ENCODE peak calls at places on chromosomes 1 and 21, in eight cellular contexts. O is upper lobe of right lung; W is CD8-positive, alpha-beta T cell; G is GM06990; R is lower leg skin; Y is choroid plexus epithelial cell; N is fibroblast of the aortic adventitia; M is heart left ventricle. T is an unnamed sample.

GRCh38 chr21:9839011-9839661 is 682.2 kb upstream of the TPTE start:
- DNase-seq in R (no peak), M (peak; percentile 32), W (no peak), G (no peak), N (no peak), O (peak; percentile 71), Y (no peak), T (no peak)

GRCh38 chr1:110150330-110151174 is at the start of gene SLC6A17:
- DNase-seq in M (no peak), O (no peak), G (peak; percentile 20), N (peak; percentile 51), W (no peak), Y (peak; percentile 47), R (no peak), T (peak; percentile 45)

GRCh38 chr1:234931404-234931973 is 197.1 kb downstream of the TOMM20 start:
- DNase-seq in G (no peak), N (no peak), O (no peak), Y (no peak), R (no peak), M (no peak), W (no peak), T (no peak)

GRCh38 chr1:230794431-230794830 is 47.2 kb downstream of the CAPN9 start:
- DNase-seq in N (peak; percentile 28), M (no peak), Y (no peak), O (no peak), W (no peak), G (no peak), R (no peak), T (no peak)

GRCh38 chr1:115771094-115771846 is 2.8 kb upstream of the CASQ2 start:
- DNase-seq in G (no peak), M (no peak), W (no peak), R (no peak), Y (no peak), O (no peak), N (no peak), T (no peak)

GRCh38 chr21:34707876-34708325 is 39.1 kb downstream of the CLIC6 start:
- DNase-seq in R (no peak), M (no peak), Y (no peak), O (no peak), G (peak; percentile 63), N (no peak), W (peak; percentile 7), T (no peak)

GRCh38 chr1:86016076-86016746 is 140.4 kb downstream of the COL24A1 start:
- DNase-seq in O (no peak), N (no peak), M (no peak), W (no peak), G (peak; percentile 47), Y (peak; percentile 1), R (no peak), T (no peak)

GRCh38 chr1:209657140-209657879 is 5.1 kb upstream of the LAMB3 start:
- DNase-seq in Y (peak; percentile 58), M (no peak), W (no peak), O (no peak), R (no peak), N (no peak), G (peak; percentile 38), T (no peak)

GRCh38 chr1:26771643-26772321 is 16.0 kb upstream of the PIGV start:
- DNase-seq in R (no peak), G (no peak), O (no peak), M (no peak), W (no peak), N (peak; percentile 98), Y (peak; percentile 98), T (peak; percentile 95)

GRCh38 chr1:60904079-60904852 is 178.1 kb upstream of the NFIA start:
- DNase-seq in W (no peak), G (no peak), N (peak; percentile 71), M (peak; percentile 85), O (no peak), Y (no peak), R (peak; percentile 37), T (peak; percentile 51)

GRCh38 chr1:22228505-22228911 is 85.6 kb upstream of the WNT4 start:
- DNase-seq in G (no peak), Y (peak; percentile 21), R (no peak), N (no peak), W (no peak), O (no peak), M (no peak), T (no peak)

GRCh38 chr1:22224631-22225030 is 81.7 kb upstream of the WNT4 start:
- DNase-seq in R (no peak), O (no peak), Y (no peak), M (no peak), W (no peak), N (no peak), G (no peak), T (no peak)

GRCh38 chr1:22228074-22228473 is 85.2 kb upstream of the WNT4 start:
- DNase-seq in G (no peak), M (no peak), Y (no peak), R (no peak), W (no peak), N (no peak), O (no peak), T (no peak)

GRCh38 chr1:22224091-22224490 is 81.2 kb upstream of the WNT4 start:
- DNase-seq in N (no peak), W (no peak), Y (no peak), G (no peak), R (no peak), O (peak; percentile 29), M (no peak), T (no peak)

DNA sequence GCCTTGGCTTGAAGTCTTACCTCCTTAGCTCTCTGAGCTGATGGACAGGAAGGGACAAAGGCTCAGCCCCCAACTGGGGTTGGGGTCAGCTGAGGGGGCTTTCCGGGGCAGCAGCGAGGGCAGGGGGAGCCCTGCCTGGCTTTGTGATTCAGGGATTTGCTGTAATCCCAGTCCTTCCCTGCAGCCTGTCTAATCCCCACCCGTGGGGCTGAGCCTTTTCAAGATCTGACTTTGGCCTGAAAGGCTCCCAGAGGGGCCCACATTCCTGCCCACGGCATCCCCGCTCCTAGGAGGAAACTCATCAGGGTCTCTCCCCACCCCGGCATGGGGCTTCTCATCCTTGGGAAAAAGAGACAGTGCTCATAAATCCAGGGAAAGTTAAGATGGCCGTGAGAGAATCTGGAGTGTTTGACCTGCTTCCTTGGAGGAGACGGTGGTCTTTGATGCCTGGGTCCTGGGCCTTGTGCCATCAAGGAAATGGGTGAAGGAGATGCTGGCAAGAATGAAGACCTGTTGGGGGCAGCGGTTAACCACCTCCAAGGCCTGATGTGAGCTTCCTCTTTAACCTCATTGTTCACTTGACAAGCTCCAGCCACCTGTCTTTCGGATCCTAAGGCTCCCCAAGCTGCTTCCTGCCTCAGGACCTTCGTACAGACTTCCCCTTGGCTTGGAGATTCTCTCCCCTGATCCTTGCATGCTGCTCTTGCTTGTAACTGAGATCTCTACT is 83.1 kb upstream of the WNT4 start:
- DNase-seq in G (no peak), O (no peak), R (no peak), N (no peak), W (no peak), Y (no peak), M (no peak), T (no peak)
- TF ChIP-seq CTCF in G (no peak), O (no peak), R (no peak), N (no peak), W (no peak), Y (no peak), M (no peak), T (no peak)

GRCh38 chr21:25571726-25572121 is 35.6 kb downstream of the MRPL39 start:
- DNase-seq in N (no peak), G (no peak), M (no peak), R (no peak), W (no peak), O (no peak), Y (no peak), T (no peak)

GRCh38 chr21:25569711-25570110 is 37.6 kb downstream of the MRPL39 start:
- DNase-seq in O (no peak), W (no peak), Y (no peak), G (no peak), R (no peak), N (no peak), M (no peak), T (no peak)

GRCh38 chr21:25577765-25578069 is 29.6 kb downstream of the MRPL39 start:
- DNase-seq in W (no peak), N (no peak), R (no peak), O (no peak), Y (no peak), M (no peak), G (no peak), T (no peak)

GRCh38 chr21:25572895-25573310 is 34.4 kb downstream of the MRPL39 start:
- DNase-seq in N (peak; percentile 19), O (no peak), R (no peak), M (no peak), G (no peak), Y (peak; percentile 48), W (no peak), T (peak; percentile 6)

DNA sequence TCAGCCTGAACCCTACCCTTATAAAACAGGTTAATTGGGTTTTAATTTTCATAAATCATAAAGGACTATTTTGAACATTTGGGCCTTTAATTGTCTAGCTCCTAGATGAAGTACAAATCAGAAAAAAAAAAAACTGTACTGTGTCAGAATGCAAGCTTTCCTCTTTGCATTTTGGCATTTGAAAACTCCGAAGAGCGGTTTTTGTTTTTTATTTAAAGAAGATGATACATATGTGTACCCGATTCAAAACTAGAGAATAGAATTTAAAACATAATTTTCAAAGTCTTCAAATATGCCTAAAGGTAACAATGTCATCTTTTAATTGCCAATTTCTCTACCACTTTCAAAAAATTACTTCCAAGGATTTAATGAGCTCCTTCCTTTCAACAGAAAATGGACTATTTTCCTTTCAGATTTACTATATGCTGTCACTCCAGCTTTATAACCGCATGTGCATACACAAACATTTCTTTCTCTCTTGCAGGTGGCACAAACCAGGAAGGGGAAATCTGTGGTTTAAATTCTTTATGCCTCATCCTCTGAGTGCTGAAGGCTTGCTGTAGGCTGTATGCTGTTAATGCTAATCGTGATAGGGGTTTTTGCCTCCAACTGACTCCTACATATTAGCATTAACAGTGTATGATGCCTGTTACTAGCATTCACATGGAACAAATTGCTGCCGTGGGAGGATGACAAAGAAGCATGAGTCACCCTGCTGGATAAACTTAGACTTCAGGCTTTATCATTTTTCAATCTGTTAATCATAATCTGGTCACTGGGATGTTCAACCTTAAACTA is 33.7 kb downstream of the MRPL39 start:
- DNase-seq in O (no peak), W (peak; percentile 9), M (no peak), N (peak; percentile 84), R (no peak), Y (peak; percentile 88), G (no peak), T (peak; percentile 81)
- H3K4me3 ChIP-seq in O (no peak overlapping the region), W (peak overlapping the region; percentile 6), M (no peak overlapping the region), N (no peak overlapping the region), R (no peak overlapping the region), Y (no peak overlapping the region), G (peak overlapping the region; percentile 19), T (no peak overlapping the region)

DNA sequence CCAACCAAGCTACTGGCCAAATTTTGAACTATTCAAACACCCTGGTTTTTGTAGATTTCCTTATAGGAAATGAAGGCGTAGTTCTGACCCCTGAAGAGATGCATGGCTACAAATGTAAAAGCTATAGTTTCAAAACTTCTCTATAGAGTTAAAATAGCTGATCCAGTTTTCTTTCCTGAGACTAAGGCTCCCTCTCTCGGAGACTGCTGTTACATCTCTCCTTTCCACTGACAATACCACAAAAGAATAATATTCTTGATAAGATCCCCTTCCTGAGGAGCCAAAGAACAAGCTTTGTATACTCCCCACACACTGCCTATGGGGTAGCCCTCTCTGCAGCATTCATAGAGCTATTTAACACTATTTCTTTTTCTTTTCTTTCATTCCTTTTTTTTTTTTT is 6.7 kb upstream of the CFAP126 start:
- DNase-seq in G (no peak), M (no peak), R (no peak), N (peak; percentile 34), O (no peak), Y (peak; percentile 61), W (no peak), T (peak; percentile 50)
- TF ChIP-seq CTCF in G (peak; percentile 8), M (no peak), R (no peak), N (peak; percentile 36), O (peak; percentile 12), Y (peak; percentile 61), W (no peak), T (peak; percentile 49)

GRCh38 chr1:212610575-212610967 is 2.0 kb downstream of the ATF3 start:
- DNase-seq in G (no peak), W (no peak), M (no peak), N (no peak), R (no peak), O (no peak), Y (no peak), T (no peak)
- H3K4me3 ChIP-seq in G (peak overlapping the region; percentile 86), W (no peak overlapping the region), M (peak overlapping the region; percentile 83), N (no peak overlapping the region), R (no peak overlapping the region), O (peak overlapping the region; percentile 78), Y (no peak overlapping the region), T (no peak overlapping the region)

T was measured in fibroblast of pulmonary artery.